ENCODE peak calls at places on chromosomes 2 and 18, in four cellular contexts. F is SK-N-SH, W is HCT116, N is GM23248. L is an unnamed sample. For H3K27me3, the result is how much of the 10 kb centered on the place peaks cover.

GRCh38 chr2:120118471-120118870 is 104.7 kb downstream of the TMEM185B start:
- DNase-seq in N (no peak), F (no peak), W (no peak), L (no peak)

GRCh38 chr2:62958206-62958605 is 92.4 kb upstream of the OTX1 start:
- DNase-seq in W (no peak), N (no peak), F (no peak), L (no peak)

GRCh38 chr2:74834806-74835755 is 1.2 kb downstream of the HK2 start:
- DNase-seq in F (peak), N (peak), W (no peak), L (no peak)

GRCh38 chr2:207487650-207488315 is 42.0 kb upstream of the CREB1 start:
- DNase-seq in N (peak), F (no peak), W (peak), L (no peak)

GRCh38 chr2:24577481-24577880 is 86.4 kb downstream of the NCOA1 start:
- DNase-seq in F (no peak), N (peak), W (no peak), L (no peak)

GRCh38 chr2:63840785-63841253 is 877 bp upstream of the UGP2 start:
- DNase-seq in F (peak), N (peak), W (peak), L (peak)

GRCh38 chr2:85132834-85133637 is at the start of gene TCF7L1:
- DNase-seq in W (peak), N (peak), F (peak), L (peak)

GRCh38 chr2:218329826-218330651 is 26.6 kb upstream of the CATIP start:
- DNase-seq in W (no peak), F (no peak), N (no peak), L (no peak)

GRCh38 chr18:35091841-35092240 is 50.6 kb downstream of the MAPRE2 start:
- DNase-seq in F (no peak), W (no peak), N (no peak), L (no peak)

GRCh38 chr18:60232541-60232940 is 140.0 kb downstream of the MC4R start:
- DNase-seq in W (peak), N (peak), F (no peak), L (peak)

GRCh38 chr2:231391981-231392380 is 3.5 kb upstream of the B3GNT7 start:
- DNase-seq in N (no peak), W (no peak), F (peak), L (no peak)

GRCh38 chr2:173983414-173983871 is 18.3 kb upstream of the SP3 start:
- DNase-seq in F (no peak), N (peak), W (no peak), L (no peak)

GRCh38 chr2:150911766-150912280 is 349.8 kb downstream of the RBM43 start:
- DNase-seq in N (peak), F (no peak), W (no peak), L (no peak)

GRCh38 chr2:182715121-182715895 is 749 bp upstream of the DNAJC10 start:
- DNase-seq in W (no peak), F (no peak), N (peak), L (no peak)

GRCh38 chr2:191521608-191522208 is 156.2 kb upstream of the NABP1 start:
- DNase-seq in W (peak), N (peak), F (peak), L (no peak)

GRCh38 chr2:146388757-146389156 is 1456.1 kb upstream of the ACVR2A start:
- DNase-seq in F (no peak), W (no peak), N (no peak), L (no peak)

GRCh38 chr2:63053235-63053888 is 2.7 kb downstream of the OTX1 start:
- DNase-seq in W (no peak), N (no peak), F (no peak), L (no peak)

GRCh38 chr18:66749475-66750035 is 145.7 kb upstream of the CDH19 start:
- DNase-seq in W (no peak), N (no peak), F (no peak), L (no peak)

GRCh38 chr2:235170536-235171510 is 219.0 kb downstream of the SH3BP4 start:
- DNase-seq in W (peak), F (peak), N (peak), L (peak)

GRCh38 chr2:239055756-239056493 is 208.0 kb downstream of the TWIST2 start:
- DNase-seq in N (no peak), W (no peak), F (no peak), L (no peak)

GRCh38 chr18:23380001-23380550 is 73.0 kb upstream of the RIOK3 start:
- DNase-seq in F (no peak), W (no peak), N (no peak), L (peak)

GRCh38 chr18:34158881-34159690 is 65.6 kb downstream of the NOL4 start:
- DNase-seq in N (peak), W (no peak), F (peak), L (no peak)

GRCh38 chr2:142825861-142826260 is 51.6 kb upstream of the KYNU start:
- DNase-seq in W (no peak), F (no peak), N (peak), L (no peak)

GRCh38 chr2:23596316-23596885 is 211.4 kb downstream of the KLHL29 start:
- DNase-seq in N (no peak), W (no peak), F (no peak), L (no peak)

GRCh38 chr18:59993560-59993959 is 93.8 kb downstream of the PMAIP1 start:
- DNase-seq in N (no peak), F (no peak), W (no peak), L (no peak)

GRCh38 chr2:223051580-223052375 is at the start of gene KCNE4:
- DNase-seq in F (no peak), W (no peak), N (peak), L (no peak)

GRCh38 chr18:79634593-79634992 is 45.0 kb upstream of the CTDP1 start:
- DNase-seq in W (no peak), N (peak), F (no peak), L (no peak)

GRCh38 chr18:79637921-79638855 is 41.4 kb upstream of the CTDP1 start:
- DNase-seq in F (no peak), N (peak), W (no peak), L (no peak)

GRCh38 chr18:79639072-79639829 is 40.4 kb upstream of the CTDP1 start:
- DNase-seq in F (no peak), W (no peak), N (no peak), L (no peak)

GRCh38 chr18:79635127-79635726 is 44.4 kb upstream of the CTDP1 start:
- DNase-seq in W (no peak), F (no peak), N (no peak), L (no peak)

DNA sequence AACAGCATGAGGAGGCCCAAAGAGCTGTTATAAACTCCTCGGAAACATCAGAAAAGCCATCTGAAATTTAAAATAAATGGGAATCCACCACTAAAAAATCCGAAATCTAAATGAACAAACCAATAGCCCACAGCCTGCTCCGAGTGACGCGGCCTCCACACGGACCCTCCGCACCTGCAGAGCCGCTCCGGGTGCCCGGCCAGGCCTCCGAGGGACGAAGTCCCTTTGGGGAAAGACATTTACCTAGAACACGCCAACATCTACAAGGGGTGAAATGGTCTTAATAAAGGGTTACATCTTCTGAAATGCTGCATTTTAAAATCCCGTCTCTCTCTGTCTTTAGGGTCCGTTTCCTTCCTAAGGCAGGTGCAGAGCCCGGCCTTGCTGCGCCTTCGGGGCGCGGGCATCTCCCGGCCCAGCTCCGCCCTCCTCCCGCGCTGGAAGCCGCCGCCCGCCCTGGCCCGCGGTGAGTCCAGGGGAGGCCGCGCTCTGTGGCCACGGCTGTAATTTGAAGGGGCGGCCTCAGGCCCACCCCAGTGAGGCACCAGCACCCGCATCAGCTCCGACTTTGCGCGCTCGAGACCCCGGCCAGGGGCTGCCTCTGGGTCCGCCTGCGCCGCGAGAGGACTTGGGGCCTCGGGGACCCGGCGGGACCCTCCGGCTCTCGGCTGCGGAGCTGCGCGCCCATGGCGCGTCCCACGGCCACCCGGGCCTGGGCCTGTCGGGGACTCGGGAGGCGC is 42.3 kb upstream of the CTDP1 start:
- DNase-seq in N (no peak), W (no peak), F (no peak), L (no peak)
- H3K4me3 ChIP-seq in N (no peak), W (no peak), F (no peak), L (no peak)

GRCh38 chr2:45005261-45006002 is 3.8 kb downstream of the SIX2 start:
- DNase-seq in W (no peak), F (peak), N (no peak), L (no peak)

GRCh38 chr2:45001629-45002385 is 7.4 kb downstream of the SIX2 start:
- DNase-seq in W (no peak), F (no peak), N (no peak), L (no peak)

GRCh38 chr2:45004569-45005181 is 4.6 kb downstream of the SIX2 start:
- DNase-seq in N (peak), W (no peak), F (no peak), L (no peak)

GRCh38 chr2:45002661-45003210 is 6.5 kb downstream of the SIX2 start:
- DNase-seq in W (no peak), F (no peak), N (no peak), L (no peak)

DNA sequence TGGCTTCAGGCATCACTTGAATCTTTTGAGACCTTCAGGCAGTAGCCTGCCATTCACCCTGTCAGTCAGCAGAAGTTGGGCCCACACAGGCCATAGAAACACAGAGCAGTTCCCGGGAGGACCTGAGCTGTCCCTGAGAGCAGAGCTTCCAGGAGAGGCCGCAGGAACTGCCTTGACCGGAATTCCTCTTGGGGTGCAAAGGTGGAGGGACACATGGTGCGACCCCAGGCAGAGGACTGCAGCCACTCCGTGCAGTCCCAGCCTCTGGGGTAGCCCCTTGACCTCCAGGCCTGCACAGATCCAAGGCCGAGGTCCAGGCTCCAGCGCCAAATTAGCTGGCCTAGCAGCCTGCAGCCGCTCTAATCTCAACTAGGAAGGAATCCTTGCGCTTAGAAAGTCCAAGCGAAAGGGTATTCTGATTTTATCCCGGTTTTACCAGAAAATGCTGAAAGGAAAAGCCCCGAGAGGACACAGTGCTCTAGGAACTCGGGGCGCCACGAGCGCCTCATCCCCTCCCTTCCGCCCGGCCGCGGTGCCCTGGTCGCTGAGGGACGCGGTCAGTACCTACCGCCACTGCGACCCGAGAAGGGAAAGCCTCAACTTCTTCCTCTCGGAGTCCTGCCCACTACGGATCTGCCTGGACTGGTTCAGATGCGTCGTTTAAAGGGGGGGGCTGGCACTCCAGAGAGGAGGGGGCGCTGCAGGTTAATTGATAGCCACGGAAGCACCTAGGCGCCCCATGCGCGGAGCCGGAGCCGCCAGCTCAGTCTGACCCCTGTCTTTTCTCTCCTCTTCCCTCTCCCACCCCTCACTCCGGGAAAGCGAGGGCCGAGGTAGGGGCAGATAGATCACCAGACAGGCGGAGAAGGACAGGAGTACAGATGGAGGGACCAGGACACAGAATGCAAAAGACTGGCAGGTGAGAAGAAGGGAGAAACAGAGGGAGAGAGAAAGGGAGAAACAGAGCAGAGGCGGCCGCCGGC is 5.4 kb downstream of the SIX2 start:
- DNase-seq in N (no peak), W (no peak), F (peak), L (no peak)
- H3K27me3 ChIP-seq in N (half or more), W (under half), F (under half), L (half or more)

DNA sequence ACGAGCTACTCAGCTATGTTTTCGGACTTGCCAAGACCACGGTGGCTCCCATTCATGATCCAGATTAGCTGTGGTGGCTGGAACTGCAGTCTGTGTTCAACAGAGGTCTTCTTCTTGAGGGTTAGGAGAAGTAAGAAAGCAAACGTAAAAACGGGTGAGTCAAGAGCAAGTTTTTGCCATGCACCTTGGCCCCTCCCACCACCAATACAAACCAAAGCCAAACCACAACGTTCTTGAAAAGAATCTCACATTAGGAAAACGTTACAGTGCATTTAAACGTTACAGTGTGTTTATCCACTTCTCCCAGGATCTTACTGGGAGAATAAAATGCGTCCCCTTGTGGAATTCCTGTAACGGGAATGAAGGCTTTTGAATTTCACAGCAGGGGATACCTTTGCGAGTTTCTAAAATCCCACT is 725 bp downstream of the FBXO48 start:
- DNase-seq in N (peak), W (no peak), F (no peak), L (peak)
- H3K9ac ChIP-seq in N (peak), W (peak), F (peak), L (peak)

GRCh38 chr2:237715459-237715947 is 83.1 kb upstream of the RBM44 start:
- DNase-seq in N (no peak), F (no peak), W (no peak), L (no peak)

GRCh38 chr2:237717366-237718276 is 81.0 kb upstream of the RBM44 start:
- DNase-seq in W (no peak), N (no peak), F (peak), L (no peak)

GRCh38 chr2:237712477-237713377 is 85.3 kb downstream of the LRRFIP1 start:
- DNase-seq in N (no peak), W (no peak), F (no peak), L (no peak)

GRCh38 chr2:237711458-237712150 is 84.2 kb downstream of the LRRFIP1 start:
- DNase-seq in W (no peak), F (no peak), N (no peak), L (no peak)

GRCh38 chr2:237714690-237715458 is 83.7 kb upstream of the RBM44 start:
- DNase-seq in W (no peak), F (no peak), N (peak), L (no peak)
- H3K4me3 ChIP-seq in W (no peak), F (no peak), N (no peak), L (peak)